ENCODE peak calls at places on chromosome 11, in ten cellular contexts. K, T, L, A, Y, G, U, O, M and R are unnamed samples.

GRCh38 chr11:65871811-65872548 is 620 bp downstream of the EFEMP2 start:
- DNase-seq in T (no peak), U (no peak), Y (no peak), A (no peak), G (no peak), O (no peak), K (peak), M (peak), L (peak), R (peak)

GRCh38 chr11:81497202-81497804 is 1236.4 kb downstream of the FAM181B start:
- DNase-seq in A (no peak), U (no peak), Y (peak), L (peak), M (peak), T (no peak), O (no peak), G (no peak), K (peak), R (no peak)

GRCh38 chr11:129705341-129705740 is 110.3 kb upstream of the TMEM45B start:
- DNase-seq in O (no peak), K (no peak), U (no peak), L (no peak), T (no peak), A (no peak), G (no peak), Y (no peak), M (no peak), R (no peak)

GRCh38 chr11:11701070-11701469 is 79.3 kb upstream of the GALNT18 start:
- DNase-seq in M (peak), A (no peak), L (no peak), G (no peak), Y (no peak), T (no peak), K (peak), O (no peak), U (no peak), R (no peak)

GRCh38 chr11:111676878-111677585 is 74.8 kb downstream of the SIK2 start:
- DNase-seq in L (peak), M (peak), O (no peak), Y (no peak), G (no peak), T (no peak), A (no peak), U (no peak), K (peak), R (no peak)

GRCh38 chr11:61683961-61684869 is 4.0 kb downstream of the DAGLA start:
- DNase-seq in K (no peak), O (no peak), L (no peak), T (no peak), M (no peak), Y (no peak), G (no peak), A (no peak), U (peak), R (peak)

GRCh38 chr11:111422494-111423249 is 43.6 kb upstream of the POU2AF1 start:
- DNase-seq in O (no peak), T (peak), K (peak), M (peak), G (no peak), L (no peak), U (peak), Y (peak), A (no peak), R (peak)

GRCh38 chr11:116276051-116277044 is 496.4 kb downstream of the BUD13 start:
- DNase-seq in G (no peak), Y (peak), O (peak), A (no peak), L (peak), T (peak), K (peak), U (peak), M (peak), R (peak)

GRCh38 chr11:57476223-57476882 is 16.0 kb downstream of the RTN4RL2 start:
- DNase-seq in T (no peak), M (peak), Y (peak), K (peak), O (no peak), A (no peak), G (no peak), U (peak), L (no peak), R (peak)

GRCh38 chr11:3091846-3092602 is 34.8 kb upstream of the CARS1 start:
- DNase-seq in U (peak), Y (peak), T (peak), G (no peak), K (peak), L (peak), A (no peak), M (peak), O (peak), R (peak)

GRCh38 chr11:69978841-69979614 is 99.1 kb upstream of the ANO1 start:
- DNase-seq in G (no peak), T (no peak), A (no peak), M (no peak), L (peak), O (no peak), Y (no peak), K (no peak), U (no peak), R (no peak)

GRCh38 chr11:91248199-91248807 is 976.3 kb upstream of the FAT3 start:
- DNase-seq in G (no peak), T (no peak), A (no peak), Y (no peak), L (peak), K (peak), U (peak), M (peak), O (no peak), R (no peak)

GRCh38 chr11:119721129-119722120 is 7.6 kb downstream of the NECTIN1 start:
- DNase-seq in G (no peak), Y (no peak), M (peak), A (no peak), O (no peak), U (peak), T (no peak), L (peak), K (peak), R (peak)

GRCh38 chr11:11207428-11207827 is 145.6 kb downstream of the CSNK2A3 start:
- DNase-seq in K (no peak), Y (no peak), L (no peak), O (no peak), M (no peak), T (no peak), U (no peak), A (no peak), G (no peak), R (no peak)